ENCODE peak calls at places on chromosomes 11 and 22, in nine cellular contexts. Z is skeletal muscle cell; G is WTC11; A is A549; Y is cardiac muscle cell; F is HCEC 1CT; C is neural crest cell; O is activated gamma-delta T cell treated with anti-CD3 and anti-CD28 coated beads, Interleukin-2, amount 50 U/mL, for 16 hours; S is foreskin fibroblast. K is an unnamed sample.

GRCh38 chr11:94657629-94658028 is 90.5 kb downstream of the PIWIL4 start:
- DNase-seq in Z (no peak), G (no peak), A (no peak), Y (no peak), F (no peak), C (no peak), O (no peak), S (no peak), K (no peak)

GRCh38 chr22:41929158-41929896 is 2.7 kb upstream of the TNFRSF13C start:
- DNase-seq in Z (no peak), G (no peak), A (no peak), Y (no peak), F (no peak), C (no peak), O (no peak), S (no peak), K (no peak)

GRCh38 chr11:111352935-111353695 is 26.0 kb downstream of the POU2AF1 start:
- DNase-seq in Z (no peak), G (no peak), A (no peak), Y (no peak), F (no peak), C (no peak), O (no peak), S (no peak), K (no peak)

GRCh38 chr11:126106929-126107328 is 44.3 kb upstream of the CDON start:
- DNase-seq in Z (no peak), G (no peak), A (no peak), Y (no peak), F (no peak), C (no peak), O (no peak), S (no peak), K (no peak)

GRCh38 chr11:30683176-30683575 is 97.0 kb upstream of the MPPED2 start:
- DNase-seq in Z (peak; percentile 17), G (no peak), A (no peak), Y (no peak), F (no peak), C (no peak), O (no peak), S (no peak), K (no peak)

GRCh38 chr11:104665631-104666030 is 232.6 kb downstream of the CASP12 start:
- DNase-seq in Z (peak; percentile 48), G (no peak), A (no peak), Y (no peak), F (peak; percentile 59), C (no peak), O (no peak), S (peak; percentile 69), K (no peak)

GRCh38 chr11:126290887-126291286 is 8.0 kb downstream of the TIRAP start:
- DNase-seq in Z (no peak), G (no peak), A (no peak), Y (no peak), F (no peak), C (no peak), O (no peak), S (no peak), K (no peak)

GRCh38 chr22:46209262-46209661 is 40.8 kb downstream of the CDPF1 start:
- DNase-seq in Z (no peak), G (no peak), A (no peak), Y (no peak), F (no peak), C (no peak), O (no peak), S (no peak), K (no peak)

GRCh38 chr11:109971184-109971523 is 122.0 kb upstream of the ZC3H12C start:
- DNase-seq in Z (peak; percentile 87), G (no peak), A (no peak), Y (peak; percentile 13), F (peak; percentile 69), C (no peak), O (no peak), S (peak; percentile 80), K (no peak)

GRCh38 chr11:2699185-2699530 is 636 bp downstream of the KCNQ1OT1 start:
- DNase-seq in Z (no peak), G (peak; percentile 20), A (peak; percentile 12), Y (peak; percentile 46), F (no peak), C (no peak), O (no peak), S (peak; percentile 41), K (no peak)

GRCh38 chr11:47448566-47449427 is at the start of gene RAPSN:
- DNase-seq in Z (no peak), G (no peak), A (no peak), Y (no peak), F (no peak), C (no peak), O (no peak), S (no peak), K (no peak)

GRCh38 chr22:35380013-35380412 is 883 bp upstream of the HMOX1 start:
- DNase-seq in Z (no peak), G (no peak), A (no peak), Y (no peak), F (peak; percentile 71), C (no peak), O (no peak), S (peak; percentile 72), K (no peak)

GRCh38 chr11:83724704-83725114 is 438.5 kb upstream of the CCDC90B start:
- DNase-seq in Z (no peak), G (peak; percentile 47), A (peak; percentile 4), Y (peak; percentile 35), F (no peak), C (no peak), O (no peak), S (peak; percentile 5), K (peak; percentile 54)

K was measured in ureter.